ENCODE peak calls at places on chromosomes 7 and 10, in five cellular contexts. E, J, K, A and O are unnamed samples.

GRCh38 chr7:157502701-157503111 is 165.9 kb downstream of the DNAJB6 start:
- DNase-seq in E (no peak), K (no peak), A (no peak), J (no peak), O (peak)

GRCh38 chr7:134931487-134931886 is 54.8 kb upstream of the AGBL3 start:
- DNase-seq in K (peak), E (no peak), J (no peak), A (no peak), O (no peak)

GRCh38 chr7:8261711-8262695 is at the start of gene ICA1:
- DNase-seq in E (no peak), A (peak), J (no peak), K (no peak), O (peak)

GRCh38 chr10:88730864-88731263 is 24.8 kb downstream of the LIPK start:
- DNase-seq in K (no peak), A (no peak), J (no peak), E (no peak), O (no peak)

GRCh38 chr10:124710266-124710881 is 33.8 kb downstream of the FAM53B start:
- DNase-seq in J (no peak), E (no peak), K (peak), A (no peak), O (no peak)

GRCh38 chr7:81769891-81770818 is at the start of gene HGF:
- DNase-seq in J (peak), K (peak), E (no peak), A (peak), O (peak)

GRCh38 chr7:32888505-32888904 is 3.1 kb downstream of the KBTBD2 start:
- DNase-seq in K (no peak), E (no peak), A (no peak), J (no peak), O (no peak)

GRCh38 chr10:51699145-51699474 is 285 bp downstream of the CSTF2T start:
- DNase-seq in J (no peak), A (no peak), E (no peak), K (no peak), O (no peak)

GRCh38 chr10:118991326-118991725 is 38.2 kb upstream of the NANOS1 start:
- DNase-seq in A (no peak), K (no peak), E (no peak), J (no peak), O (no peak)

GRCh38 chr7:124635416-124635815 is 130.2 kb downstream of the GPR37 start:
- DNase-seq in J (no peak), E (no peak), A (peak), K (no peak), O (no peak)

GRCh38 chr7:127654404-127655392 is 2.7 kb downstream of the SND1 start:
- DNase-seq in E (no peak), K (peak), A (no peak), J (no peak), O (no peak)

GRCh38 chr10:102612964-102613275 is 31.4 kb upstream of the TRIM8 start:
- DNase-seq in A (no peak), K (no peak), E (no peak), J (no peak), O (peak)

GRCh38 chr10:47380341-47381215 is 3.5 kb downstream of the ZNF488 start:
- DNase-seq in E (no peak), A (no peak), K (peak), J (no peak), O (peak)

GRCh38 chr10:16949806-16950205 is 132.6 kb upstream of the RSU1 start:
- DNase-seq in A (no peak), E (no peak), J (no peak), K (no peak), O (no peak)

GRCh38 chr7:149887311-149887710 is 13.5 kb downstream of the ATP6V0E2 start:
- DNase-seq in J (no peak), A (no peak), K (no peak), E (no peak), O (no peak)

GRCh38 chr10:132415255-132415654 is 18.3 kb downstream of the PWWP2B start:
- DNase-seq in E (no peak), J (no peak), A (no peak), K (no peak), O (no peak)

GRCh38 chr7:121475806-121476205 is 79.7 kb upstream of the FAM3C start:
- DNase-seq in J (no peak), K (peak), A (no peak), E (no peak), O (no peak)

GRCh38 chr7:26858735-26859134 is 5.7 kb downstream of the SKAP2 start:
- DNase-seq in J (no peak), E (no peak), A (peak), K (no peak), O (no peak)

GRCh38 chr10:79222186-79222585 is 125.1 kb upstream of the PPIF start:
- DNase-seq in J (no peak), K (no peak), A (no peak), E (no peak), O (peak)

GRCh38 chr10:97101166-97101940 is 84.4 kb downstream of the SLIT1 start:
- DNase-seq in A (peak), J (no peak), K (no peak), E (no peak), O (no peak)

GRCh38 chr10:18545626-18546025 is 105.8 kb downstream of the NSUN6 start:
- DNase-seq in K (peak), A (no peak), J (no peak), E (no peak), O (no peak)

GRCh38 chr10:82150123-82150900 is 275.3 kb downstream of the NRG3 start:
- DNase-seq in J (peak), K (no peak), E (no peak), A (peak), O (no peak)

GRCh38 chr10:63720072-63720537 is 198.9 kb downstream of the REEP3 start:
- DNase-seq in A (peak), K (peak), J (no peak), E (no peak), O (no peak)

GRCh38 chr10:86668297-86669165 is at the start of gene LDB3:
- DNase-seq in E (peak), K (no peak), J (no peak), A (peak), O (peak)

GRCh38 chr7:90595801-90596683 is at the start of gene CDK14:
- DNase-seq in A (peak), K (peak), J (no peak), E (no peak), O (peak)

GRCh38 chr7:43785425-43785824 is 26.9 kb downstream of the BLVRA start:
- DNase-seq in A (no peak), K (peak), E (peak), J (peak), O (peak)

GRCh38 chr7:81956520-81956919 is 186.7 kb upstream of the HGF start:
- DNase-seq in K (peak), A (peak), J (peak), E (no peak), O (no peak)

GRCh38 chr7:106736508-106737201 is 75.7 kb upstream of the CCDC71L start:
- DNase-seq in E (peak), K (peak), J (no peak), A (peak), O (no peak)

GRCh38 chr7:142859829-142860228 is 5.0 kb downstream of the EPHB6 start:
- DNase-seq in K (peak), E (peak), A (no peak), J (peak), O (peak)

GRCh38 chr10:4733150-4733842 is 92.7 kb upstream of the AKR1E2 start:
- DNase-seq in J (no peak), E (no peak), K (no peak), A (no peak), O (no peak)

GRCh38 chr7:75704928-75705327 is 33.8 kb downstream of the HIP1 start:
- DNase-seq in J (no peak), A (no peak), K (no peak), E (no peak), O (no peak)

GRCh38 chr10:95508730-95509129 is 52.4 kb downstream of the SORBS1 start:
- DNase-seq in K (peak), J (peak), E (no peak), A (peak), O (no peak)

GRCh38 chr7:47663239-47663638 is 81.3 kb upstream of the TNS3 start:
- DNase-seq in J (no peak), K (no peak), E (no peak), A (no peak), O (no peak)

GRCh38 chr10:1603181-1603580 is 134.1 kb downstream of the ADARB2 start:
- DNase-seq in J (no peak), K (no peak), A (no peak), E (no peak), O (no peak)

GRCh38 chr10:1604246-1604645 is 133.1 kb downstream of the ADARB2 start:
- DNase-seq in A (no peak), E (no peak), J (no peak), K (no peak), O (no peak)

GRCh38 chr10:1602037-1602471 is 135.3 kb downstream of the ADARB2 start:
- DNase-seq in K (no peak), J (no peak), E (no peak), A (peak), O (no peak)

GRCh38 chr10:1600861-1601260 is 136.5 kb downstream of the ADARB2 start:
- DNase-seq in K (no peak), A (no peak), J (no peak), E (no peak), O (no peak)

DNA sequence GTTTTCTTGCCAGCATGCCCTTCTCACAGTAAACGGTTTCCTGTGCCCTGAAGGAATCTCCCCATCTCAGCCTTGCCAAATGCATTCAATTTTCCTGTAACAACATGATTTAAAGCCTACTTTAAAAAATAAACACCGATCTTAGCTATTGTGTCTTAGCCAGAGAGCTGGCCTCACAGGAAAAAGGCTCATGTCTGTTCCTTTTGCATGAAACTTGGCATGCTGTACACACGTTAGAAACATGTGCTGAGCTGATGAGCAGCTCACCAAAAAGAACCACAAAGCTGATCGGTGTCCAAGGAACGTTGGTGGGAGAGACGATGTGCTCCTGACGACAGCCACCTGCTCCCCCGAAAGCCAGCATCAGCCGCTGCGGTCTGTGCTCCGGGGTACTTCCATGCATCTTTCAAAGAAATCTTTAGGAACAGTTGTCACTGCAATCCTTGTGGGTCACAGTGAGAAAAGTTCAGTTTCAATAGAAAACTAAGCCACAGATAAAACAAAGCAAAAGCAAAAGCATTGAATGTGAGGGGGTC is 135.9 kb downstream of the ADARB2 start:
- DNase-seq in E (no peak), A (no peak), J (no peak), K (no peak), O (no peak)
- H3K4me3 ChIP-seq in E (no peak), A (no peak), J (no peak), K (no peak), O (no peak)

GRCh38 chr7:24654305-24654704 is 81.1 kb downstream of the PALS2 start:
- DNase-seq in A (no peak), K (no peak), E (no peak), J (no peak), O (no peak)

GRCh38 chr7:24657980-24658379 is 84.7 kb downstream of the PALS2 start:
- DNase-seq in A (no peak), K (no peak), E (no peak), J (no peak), O (no peak)

GRCh38 chr7:24652551-24652950 is 79.3 kb downstream of the PALS2 start:
- DNase-seq in K (peak), J (no peak), E (no peak), A (no peak), O (no peak)

GRCh38 chr7:24656608-24657007 is 83.4 kb downstream of the PALS2 start:
- DNase-seq in K (no peak), A (no peak), E (no peak), J (no peak), O (no peak)

DNA sequence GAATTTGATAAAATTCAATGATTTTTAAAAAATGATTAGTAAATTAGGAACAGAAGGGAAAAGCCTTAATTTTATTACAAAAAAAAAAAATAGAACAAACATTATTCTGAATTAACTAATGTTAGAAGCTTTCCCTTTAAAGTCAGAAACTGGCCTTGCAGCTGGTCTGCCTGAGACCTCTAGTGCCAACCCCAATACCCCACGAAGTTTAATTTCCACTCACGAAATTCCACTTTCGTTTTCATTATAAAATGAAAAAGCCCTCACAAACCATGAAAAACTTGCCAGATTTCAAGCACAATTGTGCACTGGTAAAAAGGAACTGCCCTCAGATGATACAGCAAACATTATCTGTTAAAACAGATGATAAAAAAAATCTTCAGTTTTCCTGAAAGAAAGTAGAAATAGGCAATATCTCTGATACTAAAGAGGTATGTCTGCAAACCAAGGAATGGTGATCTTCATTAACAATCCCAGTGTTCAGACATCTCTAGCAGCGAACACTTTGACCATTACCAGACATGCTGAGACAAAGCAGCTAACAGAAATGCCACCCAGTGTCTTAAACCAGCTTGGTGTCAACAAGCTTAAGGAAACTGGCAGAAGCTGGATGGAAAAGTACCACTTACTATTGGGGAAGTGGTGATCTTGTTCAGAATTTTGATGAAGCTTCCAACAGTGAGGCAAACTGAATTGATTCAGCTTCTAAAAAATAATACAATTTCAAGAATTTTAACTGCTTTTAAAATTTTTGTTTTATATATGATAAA is 80.2 kb downstream of the PALS2 start:
- DNase-seq in E (no peak), A (no peak), J (no peak), K (peak), O (no peak)
- H3K4me3 ChIP-seq in E (no peak), A (no peak), J (no peak), K (peak), O (no peak)

GRCh38 chr7:5420108-5420840 is 3.4 kb downstream of the TNRC18 start:
- DNase-seq in E (no peak), A (no peak), J (no peak), K (no peak), O (no peak)
- H3K4me3 ChIP-seq in E (peak), A (peak), J (peak), K (peak), O (peak)

DNA sequence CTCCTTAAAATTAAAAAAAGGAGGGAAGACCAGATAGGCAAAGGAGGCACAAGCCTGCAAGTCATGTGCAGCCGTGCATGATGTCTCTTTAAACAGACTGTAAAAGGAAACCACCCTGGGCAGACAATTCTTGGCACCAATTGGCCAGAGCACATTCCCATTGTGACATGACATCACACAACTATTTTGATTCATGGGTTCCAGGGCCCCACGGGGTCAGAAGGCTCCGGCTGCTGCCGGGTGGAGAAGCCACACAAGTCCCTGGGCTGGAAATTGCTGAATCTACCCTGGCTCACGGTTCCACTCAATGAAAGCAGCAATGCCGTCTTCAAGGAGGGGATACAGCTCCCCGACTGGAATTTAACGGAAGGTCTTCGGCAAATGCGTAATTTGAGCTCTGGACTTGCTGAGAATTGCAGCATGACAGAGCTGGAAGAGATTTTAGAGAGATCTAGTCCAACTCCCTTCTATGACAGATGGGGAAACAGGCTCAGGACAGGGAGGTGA is 140.5 kb downstream of the PRKAG2 start:
- DNase-seq in E (peak), A (peak), K (peak), J (peak), O (peak)
- H3K4me3 ChIP-seq in E (peak), A (no peak), K (peak), J (peak), O (peak)

GRCh38 chr10:71244638-71245419 is 32.5 kb downstream of the UNC5B start:
- DNase-seq in A (no peak), K (peak), E (no peak), J (peak), O (peak)
- H3K4me3 ChIP-seq in A (no peak), K (peak), E (peak), J (peak), O (no peak)

DNA sequence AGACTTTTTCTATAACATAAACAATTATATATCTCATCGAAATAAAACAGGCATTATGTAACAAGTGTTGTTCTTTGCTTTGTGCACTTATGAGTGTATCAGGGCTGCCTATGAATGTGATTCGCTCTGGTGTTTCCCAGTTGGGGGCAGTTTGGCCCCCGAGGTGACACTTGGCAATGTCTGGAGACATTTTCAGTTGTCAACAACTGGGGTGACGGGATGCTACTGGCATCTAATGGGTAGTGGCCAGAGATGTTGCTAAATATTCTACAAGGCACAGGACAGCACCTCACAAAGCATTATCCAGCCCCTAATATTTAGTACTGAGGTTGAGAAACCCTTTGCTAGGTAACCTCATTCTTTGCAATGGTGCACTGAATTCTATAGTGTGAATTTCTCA is 83.3 kb downstream of the PLCE1 start:
- DNase-seq in A (no peak), K (no peak), E (no peak), J (no peak), O (no peak)
- H3K4me3 ChIP-seq in A (no peak), K (no peak), E (no peak), J (no peak), O (no peak)

GRCh38 chr7:53218730-53219504 is 183.5 kb downstream of the POM121L12 start:
- DNase-seq in A (peak), K (no peak), E (no peak), J (no peak), O (no peak)
- H3K4me3 ChIP-seq in A (peak), K (no peak), E (no peak), J (no peak), O (peak)

GRCh38 chr7:95335093-95335492 is 10.8 kb upstream of the PON1 start:
- DNase-seq in A (no peak), J (peak), E (peak), K (peak), O (no peak)

GRCh38 chr7:95330194-95331003 is 6.1 kb upstream of the PON1 start:
- DNase-seq in E (no peak), A (peak), K (peak), J (peak), O (no peak)

GRCh38 chr7:95334434-95334833 is 10.1 kb upstream of the PON1 start:
- DNase-seq in A (no peak), K (no peak), E (no peak), J (no peak), O (no peak)

GRCh38 chr7:95327356-95327755 is 3.0 kb upstream of the PON1 start:
- DNase-seq in A (no peak), E (no peak), J (no peak), K (peak), O (no peak)

DNA sequence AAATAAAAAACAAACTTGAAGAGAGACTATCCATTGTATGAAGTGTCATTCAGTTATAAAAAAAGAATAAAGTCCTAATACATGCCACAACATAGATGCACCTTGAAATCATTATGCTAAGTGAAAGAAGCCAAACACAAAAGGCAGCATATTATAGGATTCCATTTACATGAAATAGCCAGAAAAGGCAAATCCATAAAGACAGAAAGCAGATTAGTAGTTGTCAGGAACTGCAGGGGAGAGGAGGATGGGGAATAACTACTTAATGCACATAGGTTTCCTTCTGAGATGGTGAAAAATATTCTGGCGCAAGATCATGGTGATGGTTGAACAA is 6.6 kb upstream of the PON1 start:
- DNase-seq in J (no peak), A (no peak), E (no peak), K (no peak), O (no peak)
- H3K4me3 ChIP-seq in J (peak), A (no peak), E (no peak), K (peak), O (peak)

DNA sequence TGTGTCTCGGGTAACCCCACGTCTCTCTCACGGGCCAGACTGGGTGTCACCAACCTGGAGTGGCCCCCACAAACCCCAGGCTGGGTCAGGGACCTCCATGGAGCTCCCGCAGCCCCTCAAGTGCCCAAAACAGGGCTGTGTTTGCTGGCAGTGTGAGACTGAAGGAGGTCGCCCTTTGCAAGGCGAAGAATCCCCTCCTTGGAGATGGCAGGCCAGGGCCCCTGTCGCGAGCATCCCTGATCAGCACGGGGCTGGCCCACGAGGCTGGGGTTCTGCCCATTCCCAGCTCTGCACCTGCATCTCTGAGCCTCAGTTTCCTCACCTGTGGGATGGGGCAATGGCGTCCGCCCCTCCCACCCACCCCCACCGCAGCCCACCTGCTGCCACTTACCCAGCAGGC is 62.4 kb downstream of the SLC29A4 start:
- DNase-seq in A (no peak), K (no peak), J (no peak), E (no peak), O (no peak)
- H3K4me3 ChIP-seq in A (no peak), K (no peak), J (no peak), E (no peak), O (no peak)

GRCh38 chr7:148535227-148535626 is 55.3 kb upstream of the C7orf33 start:
- DNase-seq in J (no peak), E (no peak), A (no peak), K (peak), O (peak)
- H3K4me3 ChIP-seq in J (no peak), E (no peak), A (no peak), K (peak), O (peak)